ENCODE peak calls at places on chromosomes 7 and 10, in four cellular contexts. One of them, this sample, is unnamed.

GRCh38 chr10:94178475-94179251 is 184.1 kb downstream of the NOC3L start:
- DNase-seq in lower leg skin: no peak
- DNase-seq in thyroid gland: no peak
- DNase-seq in uterus: no peak
- DNase-seq in this sample: no peak

GRCh38 chr7:23467731-23468720 is 2.3 kb downstream of the IGF2BP3 start:
- DNase-seq in lower leg skin: no peak
- DNase-seq in thyroid gland: no peak
- DNase-seq in uterus: no peak
- DNase-seq in this sample: no peak

GRCh38 chr7:42217548-42217947 is 19.5 kb downstream of the GLI3 start:
- DNase-seq in lower leg skin: no peak
- DNase-seq in thyroid gland: no peak
- DNase-seq in uterus: no peak
- DNase-seq in this sample: no peak

GRCh38 chr10:8013011-8013410 is 41.5 kb upstream of the GATA3 start:
- DNase-seq in lower leg skin: no peak
- DNase-seq in thyroid gland: no peak
- DNase-seq in uterus: no peak
- DNase-seq in this sample: no peak

GRCh38 chr10:60312818-60313588 is 76.7 kb downstream of the ANK3 start:
- DNase-seq in lower leg skin: no peak
- DNase-seq in thyroid gland: no peak
- DNase-seq in uterus: no peak
- DNase-seq in this sample: no peak

GRCh38 chr10:122455376-122456056 is 1.1 kb downstream of the ARMS2 start:
- DNase-seq in lower leg skin: no peak
- DNase-seq in thyroid gland: no peak
- DNase-seq in uterus: no peak
- DNase-seq in this sample: no peak

GRCh38 chr10:79022565-79023488 is 45.9 kb upstream of the ZMIZ1 start:
- DNase-seq in lower leg skin: peak
- DNase-seq in thyroid gland: peak
- DNase-seq in uterus: no peak
- DNase-seq in this sample: no peak

GRCh38 chr7:46934198-46934825 is 647.6 kb downstream of the TNS3 start:
- DNase-seq in lower leg skin: no peak
- DNase-seq in thyroid gland: no peak
- DNase-seq in uterus: no peak
- DNase-seq in this sample: no peak

GRCh38 chr10:127195571-127196226 is 692 bp downstream of the INSYN2A start:
- DNase-seq in lower leg skin: no peak
- DNase-seq in thyroid gland: no peak
- DNase-seq in uterus: no peak
- DNase-seq in this sample: no peak

GRCh38 chr7:142855756-142856564 is 1.1 kb downstream of the EPHB6 start:
- DNase-seq in lower leg skin: peak
- DNase-seq in thyroid gland: peak
- DNase-seq in uterus: peak
- DNase-seq in this sample: no peak

GRCh38 chr10:52316005-52316404 is 1.9 kb downstream of the DKK1 start:
- DNase-seq in lower leg skin: no peak
- DNase-seq in thyroid gland: no peak
- DNase-seq in uterus: no peak
- DNase-seq in this sample: no peak

GRCh38 chr7:604038-604883 is 84.6 kb upstream of the PDGFA start:
- DNase-seq in lower leg skin: peak
- DNase-seq in thyroid gland: peak
- DNase-seq in uterus: peak
- DNase-seq in this sample: peak

GRCh38 chr10:119620771-119621384 is 24.1 kb upstream of the TIAL1 start:
- DNase-seq in lower leg skin: no peak
- DNase-seq in thyroid gland: no peak
- DNase-seq in uterus: no peak
- DNase-seq in this sample: no peak

GRCh38 chr10:119614686-119615085 is 17.9 kb upstream of the TIAL1 start:
- DNase-seq in lower leg skin: peak
- DNase-seq in thyroid gland: no peak
- DNase-seq in uterus: no peak
- DNase-seq in this sample: no peak

GRCh38 chr10:119619215-119619614 is 22.5 kb upstream of the TIAL1 start:
- DNase-seq in lower leg skin: no peak
- DNase-seq in thyroid gland: no peak
- DNase-seq in uterus: no peak
- DNase-seq in this sample: no peak

GRCh38 chr10:119620241-119620753 is 23.5 kb upstream of the TIAL1 start:
- DNase-seq in lower leg skin: no peak
- DNase-seq in thyroid gland: no peak
- DNase-seq in uterus: no peak
- DNase-seq in this sample: no peak

DNA sequence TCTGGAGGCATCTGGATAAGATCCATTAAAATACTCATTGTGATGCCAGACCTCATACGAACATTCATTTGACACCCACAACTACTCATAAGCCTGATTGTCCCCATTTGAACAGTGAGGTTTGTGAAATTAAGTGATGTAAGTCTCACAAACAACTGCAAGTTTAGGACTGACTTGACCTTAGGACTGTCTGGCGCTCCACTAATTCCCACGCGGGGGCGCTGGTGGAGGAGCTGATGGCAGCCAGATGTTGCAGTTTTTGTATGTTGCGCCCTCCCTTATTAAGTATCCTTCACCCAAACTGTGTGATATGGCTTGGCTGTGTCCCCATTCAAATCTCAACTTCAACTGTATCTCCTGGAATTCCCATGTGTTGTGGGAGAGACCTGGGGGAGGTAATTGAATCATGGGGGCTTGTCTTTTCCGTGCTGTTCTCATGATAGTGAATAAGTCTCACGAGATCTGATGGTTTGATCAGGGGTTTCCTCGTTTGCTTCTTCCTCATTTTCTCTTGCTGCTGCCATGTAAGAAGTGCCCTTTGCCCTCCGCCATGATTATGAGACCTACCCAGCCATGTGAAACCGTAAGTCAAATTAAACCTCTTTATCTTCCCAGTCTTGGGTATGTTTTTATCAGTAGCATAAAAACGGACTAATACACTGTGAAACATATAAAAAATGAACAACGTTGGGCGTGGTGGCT is 20.3 kb upstream of the TIAL1 start:
- DNase-seq in lower leg skin: no peak
- DNase-seq in thyroid gland: peak
- DNase-seq in uterus: no peak
- DNase-seq in this sample: no peak
- TF ChIP-seq POLR2A in lower leg skin: no peak
- TF ChIP-seq POLR2A in thyroid gland: no peak
- TF ChIP-seq POLR2A in uterus: no peak
- TF ChIP-seq POLR2A in this sample: no peak

DNA sequence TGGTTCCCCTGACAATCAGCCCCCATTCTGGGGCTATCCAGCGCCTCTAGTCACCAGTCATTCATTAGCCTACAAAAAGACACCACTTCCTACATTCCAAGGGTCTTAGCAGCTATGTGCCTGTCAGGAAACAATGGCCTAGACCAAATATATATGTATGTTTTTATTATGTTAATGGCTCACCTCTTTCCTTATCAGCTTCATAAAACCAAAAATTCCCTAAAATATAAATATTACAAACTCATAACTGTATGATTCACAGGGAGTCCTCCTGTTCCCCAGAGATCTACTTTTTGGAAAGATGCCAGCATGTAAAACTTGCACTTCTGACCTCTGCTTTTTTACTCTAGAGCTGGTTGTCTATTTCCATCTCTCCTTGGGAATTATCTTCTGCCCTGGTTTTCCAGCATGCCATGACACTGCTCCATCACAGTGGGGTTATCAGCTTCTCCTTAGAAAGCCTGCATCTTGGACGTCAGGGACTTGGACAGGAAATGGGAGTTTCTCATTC is 79.2 kb downstream of the ABCA13 start:
- DNase-seq in lower leg skin: no peak
- DNase-seq in thyroid gland: no peak
- DNase-seq in uterus: no peak
- DNase-seq in this sample: no peak
- TF ChIP-seq POLR2A in lower leg skin: no peak
- TF ChIP-seq POLR2A in thyroid gland: no peak
- TF ChIP-seq POLR2A in uterus: no peak
- TF ChIP-seq POLR2A in this sample: no peak

GRCh38 chr10:31774928-31775668 is 153.5 kb downstream of the ARHGAP12 start:
- DNase-seq in lower leg skin: no peak
- DNase-seq in thyroid gland: no peak
- DNase-seq in uterus: no peak
- DNase-seq in this sample: no peak
- TF ChIP-seq POLR2A in lower leg skin: no peak
- TF ChIP-seq POLR2A in thyroid gland: no peak
- TF ChIP-seq POLR2A in uterus: no peak
- TF ChIP-seq POLR2A in this sample: no peak

GRCh38 chr7:2019693-2020511 is 212.8 kb downstream of the MAD1L1 start:
- DNase-seq in lower leg skin: peak
- DNase-seq in thyroid gland: peak
- DNase-seq in uterus: peak
- DNase-seq in this sample: peak
- TF ChIP-seq POLR2A in lower leg skin: no peak
- TF ChIP-seq POLR2A in thyroid gland: no peak
- TF ChIP-seq POLR2A in uterus: no peak
- TF ChIP-seq POLR2A in this sample: peak

This sample was measured in adrenal gland.